ENCODE peak calls at places on chromosome 17, in six cellular contexts. U is fibroblast of lung, S is colonic mucosa, V is cardiac fibroblast, F is body of pancreas, E is thoracic aorta. H is an unnamed sample.

GRCh38 chr17:78818932-78819331 is 21.7 kb downstream of the USP36 start:
- DNase-seq in U (no peak), F (no peak), E (no peak), V (no peak), S (no peak), H (no peak)

GRCh38 chr17:21278304-21279197 is 6.0 kb upstream of the MAP2K3 start:
- DNase-seq in E (no peak), V (no peak), U (no peak), S (peak), F (peak), H (peak)

GRCh38 chr17:59347975-59348391 is 16.5 kb downstream of the YPEL2 start:
- DNase-seq in S (no peak), V (no peak), E (no peak), U (no peak), F (no peak), H (no peak)

GRCh38 chr17:43939886-43940285 is 2.4 kb downstream of the PPY start:
- DNase-seq in V (no peak), S (no peak), U (no peak), F (no peak), E (no peak), H (no peak)

GRCh38 chr17:83079340-83079747 is at the start of gene METRNL:
- DNase-seq in F (peak), S (peak), E (no peak), U (peak), V (peak), H (peak)

GRCh38 chr17:44117351-44117750 is 6.1 kb downstream of the HDAC5 start:
- DNase-seq in F (no peak), S (no peak), E (no peak), V (no peak), U (no peak), H (no peak)

GRCh38 chr17:6028294-6028693 is 41.9 kb upstream of the WSCD1 start:
- DNase-seq in S (no peak), F (no peak), E (no peak), V (no peak), U (no peak), H (no peak)

GRCh38 chr17:76642994-76643393 is 563 bp downstream of the ST6GALNAC1 start:
- DNase-seq in U (no peak), S (no peak), F (no peak), V (no peak), E (no peak), H (no peak)

GRCh38 chr17:59791603-59792457 is 84.4 kb downstream of the VMP1 start:
- DNase-seq in E (no peak), F (no peak), S (no peak), V (peak), U (peak), H (peak)

GRCh38 chr17:77831497-77832179 is 126.9 kb upstream of the TNRC6C start:
- DNase-seq in U (peak), F (no peak), V (peak), E (no peak), S (no peak), H (peak)

GRCh38 chr17:17235212-17236174 is 1.5 kb downstream of the FLCN start:
- DNase-seq in V (peak), S (no peak), F (peak), E (no peak), U (peak), H (peak)

GRCh38 chr17:78875738-78876597 is 27.0 kb downstream of the CEP295NL start:
- DNase-seq in V (peak), U (peak), F (peak), E (no peak), S (no peak), H (peak)

GRCh38 chr17:62713096-62713870 is 85.8 kb downstream of the MRC2 start:
- DNase-seq in S (no peak), U (no peak), F (no peak), V (no peak), E (no peak), H (no peak)

GRCh38 chr17:2282297-2282873 is 21.2 kb downstream of the SMG6 start:
- DNase-seq in S (no peak), U (peak), E (no peak), V (peak), F (no peak), H (peak)

GRCh38 chr17:33974276-33974675 is 280.8 kb upstream of the CCL2 start:
- DNase-seq in V (no peak), F (no peak), E (no peak), S (no peak), U (no peak), H (no peak)

GRCh38 chr17:51398647-51399046 is 138.3 kb downstream of the UTP18 start:
- DNase-seq in U (no peak), S (no peak), V (no peak), E (no peak), F (no peak), H (no peak)

GRCh38 chr17:78185981-78186688 is 717 bp downstream of the TK1 start:
- DNase-seq in V (peak), U (no peak), F (no peak), S (peak), E (no peak), H (peak)

GRCh38 chr17:49200423-49201083 is 9.8 kb downstream of the GNGT2 start:
- DNase-seq in U (no peak), S (no peak), E (no peak), F (no peak), V (no peak), H (no peak)

GRCh38 chr17:12256380-12256995 is 235.8 kb downstream of the MAP2K4 start:
- DNase-seq in V (peak), U (peak), E (no peak), F (peak), S (peak), H (peak)

GRCh38 chr17:40358323-40359038 is 6.1 kb downstream of the GJD3 start:
- DNase-seq in E (peak), S (peak), V (peak), F (peak), U (peak), H (peak)

GRCh38 chr17:1829579-1830257 is at the start of the genes RPA1 and SMYD4:
- DNase-seq in F (peak), U (peak), E (peak), V (peak), S (peak), H (peak)

GRCh38 chr17:37802712-37803416 is 58.0 kb upstream of the HNF1B start:
- DNase-seq in U (peak), E (no peak), S (no peak), F (peak), V (peak), H (peak)

GRCh38 chr17:14302421-14303099 is 1.7 kb downstream of the HS3ST3B1 start:
- DNase-seq in F (peak), U (peak), E (no peak), V (peak), S (peak), H (peak)

GRCh38 chr17:44198721-44199552 is 747 bp downstream of the ATXN7L3 start:
- DNase-seq in E (no peak), S (peak), U (peak), F (peak), V (peak), H (peak)

GRCh38 chr17:39114744-39115534 is 36.5 kb downstream of the PLXDC1 start:
- DNase-seq in V (peak), U (no peak), S (no peak), F (no peak), E (no peak), H (peak)

GRCh38 chr17:74878658-74879057 is 5.9 kb upstream of the FDXR start:
- DNase-seq in S (no peak), E (no peak), V (no peak), U (no peak), F (no peak), H (no peak)

GRCh38 chr17:29342148-29342765 is 47.9 kb upstream of the TAOK1 start:
- DNase-seq in S (no peak), F (no peak), V (no peak), E (no peak), U (no peak), H (no peak)

GRCh38 chr17:81239714-81240555 is 817 bp downstream of the NDUFAF8 start:
- DNase-seq in U (no peak), S (no peak), V (peak), F (no peak), E (no peak), H (peak)

GRCh38 chr17:77331161-77331864 is 190.5 kb downstream of the SEC14L1 start:
- DNase-seq in S (peak), E (peak), U (peak), V (peak), F (peak), H (peak)

GRCh38 chr17:61379457-61380216 is 20.0 kb upstream of the TBX2 start:
- DNase-seq in V (no peak), U (no peak), F (no peak), S (no peak), E (no peak), H (no peak)

GRCh38 chr17:7912927-7913524 is 3.1 kb downstream of the RNF227 start:
- DNase-seq in V (peak), E (no peak), S (peak), U (peak), F (no peak), H (peak)

GRCh38 chr17:56697190-56697589 is 103.7 kb downstream of the NOG start:
- DNase-seq in F (no peak), U (peak), S (no peak), V (no peak), E (no peak), H (peak)

GRCh38 chr17:77140878-77141767 is at the start of gene SEC14L1:
- DNase-seq in V (peak), F (no peak), U (peak), S (peak), E (no peak), H (peak)

GRCh38 chr17:59893617-59894100 is 738 bp downstream of the RPS6KB1 start:
- DNase-seq in V (peak), S (peak), E (no peak), U (peak), F (no peak), H (peak)

GRCh38 chr17:1431631-1432104 is 24.4 kb downstream of the CRK start:
- DNase-seq in S (no peak), F (no peak), E (no peak), V (no peak), U (no peak), H (no peak)

GRCh38 chr17:3547628-3548027 is 10.0 kb downstream of the TRPV3 start:
- DNase-seq in F (no peak), U (no peak), E (no peak), V (no peak), S (no peak), H (no peak)

GRCh38 chr17:77489898-77490265 is 349.1 kb downstream of the SEC14L1 start:
- DNase-seq in U (no peak), S (peak), V (peak), E (peak), F (no peak), H (peak)

GRCh38 chr17:65225061-65225460 is 87.9 kb downstream of the RGS9 start:
- DNase-seq in F (no peak), E (no peak), V (no peak), U (no peak), S (no peak), H (no peak)

GRCh38 chr17:63984651-63985386 is 12.1 kb upstream of the SCN4A start:
- DNase-seq in U (peak), S (peak), V (peak), F (no peak), E (peak), H (peak)

GRCh38 chr17:48150602-48151001 is 43.0 kb downstream of the SNX11 start:
- DNase-seq in V (no peak), U (no peak), F (no peak), E (no peak), S (no peak), H (no peak)

GRCh38 chr17:48150107-48150463 is 42.5 kb downstream of the SNX11 start:
- DNase-seq in E (no peak), V (no peak), S (no peak), U (no peak), F (no peak), H (no peak)

GRCh38 chr17:48149174-48150106 is 41.9 kb downstream of the SNX11 start:
- DNase-seq in V (peak), F (no peak), S (no peak), E (no peak), U (no peak), H (no peak)

GRCh38 chr17:48155889-48156670 is 48.5 kb downstream of the SNX11 start:
- DNase-seq in E (no peak), U (no peak), V (no peak), S (no peak), F (no peak), H (no peak)

GRCh38 chr17:48153711-48154642 is 46.4 kb downstream of the SNX11 start:
- DNase-seq in S (peak), E (no peak), U (peak), F (peak), V (peak), H (peak)
- TF ChIP-seq CTCF in S (peak), E (no peak), U (peak), F (peak), V (peak), H (peak)

DNA sequence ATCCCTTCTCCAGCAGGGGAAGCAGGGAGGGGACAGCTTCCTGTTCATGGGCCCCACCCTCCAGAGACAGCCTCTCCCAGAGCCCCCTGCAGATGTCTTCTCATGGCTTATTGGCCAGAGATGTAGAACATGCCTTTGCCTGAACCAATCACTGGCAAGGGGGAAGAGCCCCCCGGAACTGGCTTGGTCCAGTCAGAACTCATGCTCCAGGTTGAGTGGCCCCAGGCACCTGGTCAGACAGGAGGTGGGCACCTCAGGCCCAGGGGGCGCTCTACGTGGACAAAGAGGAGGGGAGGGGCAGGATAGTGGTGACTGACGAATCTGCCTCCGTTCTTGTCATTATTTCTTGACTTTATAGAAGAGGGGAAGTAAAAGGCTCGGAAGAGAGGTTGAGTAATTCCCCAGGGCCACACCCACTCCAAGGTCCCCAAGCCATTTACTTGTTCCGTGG is 23.6 kb downstream of the RAB11FIP4 start:
- DNase-seq in U (no peak), F (no peak), E (no peak), S (no peak), V (no peak), H (no peak)
- H3K4me3 ChIP-seq in U (no peak), F (no peak), E (no peak), S (no peak), V (no peak), H (no peak)

GRCh38 chr17:36545465-36546417 is 1.0 kb downstream of the GGNBP2 start:
- DNase-seq in U (peak), E (peak), F (peak), V (peak), S (peak), H (peak)
- TF ChIP-seq CTCF in U (no peak), E (no peak), F (peak), V (no peak), S (no peak), H (no peak)

DNA sequence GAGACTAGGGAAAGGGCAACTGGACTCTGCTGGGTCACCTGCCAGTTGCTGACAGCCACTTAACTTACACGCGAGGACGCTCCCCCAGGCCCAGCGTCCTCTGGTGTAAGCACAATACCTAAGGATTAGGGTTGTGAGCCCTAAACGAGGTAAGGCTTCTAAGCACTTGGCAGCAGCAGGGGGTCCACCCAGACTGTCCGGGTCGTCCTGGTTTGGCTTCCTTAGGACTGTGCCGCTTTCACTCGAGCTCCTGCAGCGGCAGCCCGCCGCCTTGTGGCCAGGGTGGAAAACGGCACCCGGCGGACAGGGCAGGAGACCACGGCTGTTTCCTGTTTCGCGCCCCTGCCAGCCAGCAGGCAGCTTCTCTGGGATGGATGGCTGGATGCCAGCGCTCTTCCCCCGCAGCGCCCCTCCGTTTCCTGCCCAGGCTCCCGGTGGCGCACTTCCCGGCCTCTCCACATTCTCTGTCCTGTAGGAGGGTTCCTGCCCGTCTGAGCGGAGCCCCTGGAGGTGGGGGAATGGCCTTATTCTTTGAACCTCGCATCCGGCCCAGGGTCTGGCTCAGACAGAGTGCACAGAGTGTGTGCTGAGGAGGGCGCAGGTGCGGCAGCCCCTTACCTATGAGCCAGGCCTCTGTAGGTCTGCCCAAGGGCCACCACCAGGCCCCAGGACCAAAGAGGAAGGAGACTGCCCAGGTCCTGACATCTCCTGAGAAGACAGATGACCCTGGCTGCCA is 47.0 kb upstream of the AMZ2 start:
- DNase-seq in U (peak), E (no peak), F (peak), V (peak), S (peak), H (peak)
- H3K4me3 ChIP-seq in U (no peak), E (peak), F (no peak), V (peak), S (no peak), H (peak)

DNA sequence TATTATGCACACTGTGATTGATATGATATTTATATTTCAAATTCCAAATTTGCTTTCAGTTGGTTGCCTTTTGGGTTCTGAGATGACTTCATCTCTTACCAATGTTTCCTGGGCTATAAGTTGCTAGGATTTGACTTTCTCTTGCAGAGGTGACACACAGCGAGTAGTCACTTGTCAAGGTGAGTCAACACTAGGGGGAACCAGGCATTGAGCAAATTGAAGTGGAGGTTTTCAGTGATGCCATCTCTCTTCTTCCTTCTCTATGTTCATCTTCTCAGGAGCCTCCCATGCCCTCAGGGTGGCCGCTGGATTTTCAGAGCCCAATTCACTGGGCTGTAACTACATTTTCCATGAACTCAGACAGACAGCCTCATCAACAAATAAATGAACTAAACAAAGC is 6.0 kb upstream of the CPD start:
- DNase-seq in V (peak), U (peak), E (no peak), F (no peak), S (no peak), H (peak)
- TF ChIP-seq CTCF in V (no peak), U (no peak), E (no peak), F (no peak), S (no peak), H (peak)

GRCh38 chr17:35374766-35375344 is 1.4 kb upstream of the SLFN11 start:
- DNase-seq in F (no peak), U (no peak), E (no peak), S (no peak), V (no peak), H (no peak)
- H3K4me3 ChIP-seq in F (no peak), U (peak), E (peak), S (peak), V (peak), H (peak)

GRCh38 chr17:55660171-55660886 is 62.3 kb downstream of the TMEM100 start:
- DNase-seq in F (no peak), U (peak), S (no peak), E (no peak), V (peak), H (peak)

GRCh38 chr17:55661359-55661758 is 61.3 kb downstream of the TMEM100 start:
- DNase-seq in S (no peak), E (no peak), U (no peak), V (no peak), F (no peak), H (no peak)

GRCh38 chr17:55663395-55663794 is 59.3 kb downstream of the TMEM100 start:
- DNase-seq in F (no peak), U (no peak), E (no peak), V (no peak), S (no peak), H (no peak)

GRCh38 chr17:55664287-55664686 is 58.4 kb downstream of the TMEM100 start:
- DNase-seq in E (no peak), U (no peak), F (no peak), S (no peak), V (no peak), H (no peak)

GRCh38 chr17:55661963-55662834 is 60.5 kb downstream of the TMEM100 start:
- DNase-seq in U (no peak), E (no peak), S (no peak), V (no peak), F (no peak), H (no peak)
- TF ChIP-seq CTCF in U (no peak), E (no peak), S (no peak), V (no peak), F (no peak), H (no peak)

DNA sequence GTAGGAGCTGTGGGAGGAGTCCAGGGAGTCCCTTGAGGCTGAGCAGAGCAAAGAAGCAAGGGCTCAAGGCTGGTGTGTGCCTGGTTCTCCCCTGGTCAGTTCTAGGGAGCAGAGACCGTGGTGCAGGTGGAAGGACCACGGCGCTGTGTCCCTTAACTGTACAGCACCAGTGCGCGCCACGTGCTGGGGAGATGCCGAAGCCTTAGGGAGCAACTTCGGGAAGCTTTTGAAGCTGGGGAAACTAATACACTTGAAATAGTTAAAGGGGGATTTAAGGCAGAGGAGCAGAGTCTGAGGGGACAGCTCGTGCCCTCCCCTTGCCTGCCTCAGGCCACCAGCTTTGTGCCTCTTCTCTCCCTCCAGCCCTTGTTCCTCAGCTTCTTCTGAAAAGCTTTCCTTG is 27.5 kb downstream of the MINK1 start:
- DNase-seq in V (no peak), E (no peak), S (no peak), U (no peak), F (no peak), H (no peak)
- H3K4me3 ChIP-seq in V (no peak), E (no peak), S (no peak), U (no peak), F (no peak), H (no peak)